ENCODE peak calls at places on chromosomes 2 and 18, in five cellular contexts. V is A549, X is ELR, I is T-helper 2 cell, O is mesenteric fat pad. L is an unnamed sample.

GRCh38 chr2:47405757-47406156 is 2.8 kb downstream of the MSH2 start:
- DNase-seq in O (no peak), I (no peak), X (no peak), V (no peak), L (no peak)

GRCh38 chr2:12391097-12391496 is 325.6 kb upstream of the TRIB2 start:
- DNase-seq in I (no peak), X (no peak), V (no peak), O (no peak), L (no peak)

GRCh38 chr2:239109041-239109915 is 261.4 kb downstream of the TWIST2 start:
- DNase-seq in I (no peak), O (no peak), X (peak; percentile 13), V (no peak), L (peak; percentile 4)

GRCh38 chr18:54647176-54647575 is 56.1 kb downstream of the DYNAP start:
- DNase-seq in O (no peak), I (no peak), X (peak; percentile 43), V (no peak), L (peak; percentile 37)

GRCh38 chr18:8153887-8154583 is 455.2 kb upstream of the RAB12 start:
- DNase-seq in O (no peak), V (no peak), I (no peak), X (peak; percentile 75), L (no peak)

GRCh38 chr18:62505669-62506494 is 16.9 kb upstream of the ZCCHC2 start:
- DNase-seq in X (peak; percentile 51), I (no peak), V (no peak), O (no peak), L (no peak)

GRCh38 chr18:66825347-66825746 is 221.5 kb upstream of the CDH19 start:
- DNase-seq in X (no peak), I (no peak), O (no peak), V (no peak), L (no peak)

GRCh38 chr18:22221350-22221749 is 52.0 kb downstream of the GATA6 start:
- DNase-seq in O (no peak), X (no peak), I (no peak), V (no peak), L (no peak)

GRCh38 chr2:43185146-43185545 is 41.3 kb downstream of the ZFP36L2 start:
- DNase-seq in V (no peak), O (no peak), X (peak; percentile 84), I (no peak), L (no peak)